ENCODE peak calls at places on chromosome 16, in four cellular contexts. One of them, this sample, is unnamed. For H3K4me1, the result is how much of the 10 kb centered on the place peaks cover.

GRCh38 chr16:75181630-75182029 is 25.3 kb downstream of the CTRB2 start:
- DNase-seq in cardiac muscle cell: no peak
- DNase-seq in gastrocnemius medialis: no peak
- DNase-seq in psoas muscle: no peak
- DNase-seq in this sample: no peak

GRCh38 chr16:88686439-88687253 is at the start of gene SNAI3:
- DNase-seq in cardiac muscle cell: peak
- DNase-seq in gastrocnemius medialis: peak
- DNase-seq in psoas muscle: peak
- DNase-seq in this sample: no peak

GRCh38 chr16:62010186-62010585 is 26.1 kb downstream of the CDH8 start:
- DNase-seq in cardiac muscle cell: no peak
- DNase-seq in gastrocnemius medialis: no peak
- DNase-seq in psoas muscle: no peak
- DNase-seq in this sample: no peak

GRCh38 chr16:54193656-54194007 is 93.0 kb downstream of the IRX3 start:
- DNase-seq in cardiac muscle cell: peak
- DNase-seq in gastrocnemius medialis: peak
- DNase-seq in psoas muscle: peak
- DNase-seq in this sample: no peak

GRCh38 chr16:77374384-77374783 is 60.5 kb downstream of the ADAMTS18 start:
- DNase-seq in cardiac muscle cell: no peak
- DNase-seq in gastrocnemius medialis: no peak
- DNase-seq in psoas muscle: no peak
- DNase-seq in this sample: no peak

GRCh38 chr16:80197790-80198201 is 343.0 kb upstream of the DYNLRB2 start:
- DNase-seq in cardiac muscle cell: no peak
- DNase-seq in gastrocnemius medialis: no peak
- DNase-seq in psoas muscle: no peak
- DNase-seq in this sample: no peak

GRCh38 chr16:28326881-28327610 is 34.7 kb downstream of the SBK1 start:
- DNase-seq in cardiac muscle cell: peak
- DNase-seq in gastrocnemius medialis: peak
- DNase-seq in psoas muscle: peak
- DNase-seq in this sample: no peak

GRCh38 chr16:84692451-84692850 is 7.3 kb upstream of the USP10 start:
- DNase-seq in cardiac muscle cell: no peak
- DNase-seq in gastrocnemius medialis: no peak
- DNase-seq in psoas muscle: no peak
- DNase-seq in this sample: no peak

GRCh38 chr16:81480856-81481821 is 36.5 kb downstream of the CMIP start:
- DNase-seq in cardiac muscle cell: no peak
- DNase-seq in gastrocnemius medialis: peak
- DNase-seq in psoas muscle: peak
- DNase-seq in this sample: no peak

GRCh38 chr16:24297375-24297774 is 41.2 kb downstream of the CACNG3 start:
- DNase-seq in cardiac muscle cell: no peak
- DNase-seq in gastrocnemius medialis: no peak
- DNase-seq in psoas muscle: no peak
- DNase-seq in this sample: no peak

GRCh38 chr16:5002699-5003143 is 31.0 kb downstream of the NAGPA start:
- DNase-seq in cardiac muscle cell: peak
- DNase-seq in gastrocnemius medialis: no peak
- DNase-seq in psoas muscle: no peak
- DNase-seq in this sample: no peak

GRCh38 chr16:17555176-17555575 is 84.4 kb upstream of the XYLT1 start:
- DNase-seq in cardiac muscle cell: no peak
- DNase-seq in gastrocnemius medialis: no peak
- DNase-seq in psoas muscle: no peak
- DNase-seq in this sample: no peak

GRCh38 chr16:13307255-13307654 is 405.9 kb downstream of the SHISA9 start:
- DNase-seq in cardiac muscle cell: no peak
- DNase-seq in gastrocnemius medialis: no peak
- DNase-seq in psoas muscle: no peak
- DNase-seq in this sample: no peak

GRCh38 chr16:77816293-77816692 is 27.9 kb downstream of the VAT1L start:
- DNase-seq in cardiac muscle cell: no peak
- DNase-seq in gastrocnemius medialis: no peak
- DNase-seq in psoas muscle: no peak
- DNase-seq in this sample: no peak

GRCh38 chr16:27482397-27483082 is 67.2 kb downstream of the GTF3C1 start:
- DNase-seq in cardiac muscle cell: no peak
- DNase-seq in gastrocnemius medialis: peak
- DNase-seq in psoas muscle: peak
- DNase-seq in this sample: no peak

GRCh38 chr16:81450783-81451491 is 6.3 kb downstream of the CMIP start:
- DNase-seq in cardiac muscle cell: no peak
- DNase-seq in gastrocnemius medialis: no peak
- DNase-seq in psoas muscle: no peak
- DNase-seq in this sample: no peak

GRCh38 chr16:48300391-48300856 is 53.1 kb upstream of the ABCC11 start:
- DNase-seq in cardiac muscle cell: no peak
- DNase-seq in gastrocnemius medialis: no peak
- DNase-seq in psoas muscle: no peak
- DNase-seq in this sample: no peak

GRCh38 chr16:75341934-75342811 is 90.7 kb upstream of the BCAR1 start:
- DNase-seq in cardiac muscle cell: no peak
- DNase-seq in gastrocnemius medialis: no peak
- DNase-seq in psoas muscle: no peak
- DNase-seq in this sample: no peak

GRCh38 chr16:49811630-49812334 is 44.1 kb downstream of the ZNF423 start:
- DNase-seq in cardiac muscle cell: peak
- DNase-seq in gastrocnemius medialis: peak
- DNase-seq in psoas muscle: peak
- DNase-seq in this sample: no peak
- H3K4me1 ChIP-seq in cardiac muscle cell: under half
- H3K4me1 ChIP-seq in gastrocnemius medialis: half or more
- H3K4me1 ChIP-seq in psoas muscle: half or more
- H3K4me1 ChIP-seq in this sample: under half

DNA sequence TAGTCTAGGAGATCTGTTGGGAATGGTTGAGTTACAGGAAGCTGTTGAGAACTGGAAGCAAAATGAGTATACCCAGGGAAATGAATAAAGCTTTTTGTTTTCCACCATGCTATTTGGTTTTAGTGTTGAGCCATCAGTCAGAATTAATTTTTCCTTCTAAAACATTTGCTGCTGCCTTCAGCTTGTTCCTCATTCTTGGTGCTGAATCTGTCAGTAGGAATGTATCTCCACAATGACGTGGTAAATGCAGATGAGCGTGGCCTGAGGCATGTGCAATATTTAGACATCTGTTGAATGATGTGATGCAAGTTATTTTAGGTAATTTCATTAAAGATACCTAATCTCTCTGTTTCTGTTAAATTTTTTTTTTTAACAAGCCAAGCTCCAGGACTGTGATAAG is 10.9 kb downstream of the HAPSTR1 start:
- DNase-seq in cardiac muscle cell: no peak
- DNase-seq in gastrocnemius medialis: no peak
- DNase-seq in psoas muscle: no peak
- DNase-seq in this sample: no peak
- H3K4me1 ChIP-seq in cardiac muscle cell: under half
- H3K4me1 ChIP-seq in gastrocnemius medialis: half or more
- H3K4me1 ChIP-seq in psoas muscle: half or more
- H3K4me1 ChIP-seq in this sample: half or more

DNA sequence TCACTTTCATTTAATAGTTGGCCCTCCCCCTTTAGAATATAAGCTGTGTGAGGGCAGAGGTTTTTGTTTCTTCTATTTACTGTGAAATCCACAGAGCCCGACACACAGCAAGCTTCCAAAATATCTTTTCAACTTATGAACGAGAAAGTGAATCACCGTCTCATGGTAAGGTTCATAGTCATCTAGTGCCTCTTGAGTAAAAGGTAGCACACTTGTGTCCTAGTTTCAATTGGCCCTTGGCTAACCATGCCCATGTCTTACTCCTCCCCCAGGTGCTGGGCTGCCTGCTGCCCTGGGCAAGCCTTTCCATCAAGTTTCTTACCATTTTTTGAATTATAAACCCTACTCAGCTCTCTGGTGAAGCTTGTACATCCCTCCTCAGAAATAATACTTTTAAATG is 12.4 kb upstream of the GP2 start:
- DNase-seq in cardiac muscle cell: no peak
- DNase-seq in gastrocnemius medialis: no peak
- DNase-seq in psoas muscle: no peak
- DNase-seq in this sample: no peak
- H3K4me1 ChIP-seq in cardiac muscle cell: under half
- H3K4me1 ChIP-seq in gastrocnemius medialis: under half
- H3K4me1 ChIP-seq in psoas muscle: under half
- H3K4me1 ChIP-seq in this sample: under half

DNA sequence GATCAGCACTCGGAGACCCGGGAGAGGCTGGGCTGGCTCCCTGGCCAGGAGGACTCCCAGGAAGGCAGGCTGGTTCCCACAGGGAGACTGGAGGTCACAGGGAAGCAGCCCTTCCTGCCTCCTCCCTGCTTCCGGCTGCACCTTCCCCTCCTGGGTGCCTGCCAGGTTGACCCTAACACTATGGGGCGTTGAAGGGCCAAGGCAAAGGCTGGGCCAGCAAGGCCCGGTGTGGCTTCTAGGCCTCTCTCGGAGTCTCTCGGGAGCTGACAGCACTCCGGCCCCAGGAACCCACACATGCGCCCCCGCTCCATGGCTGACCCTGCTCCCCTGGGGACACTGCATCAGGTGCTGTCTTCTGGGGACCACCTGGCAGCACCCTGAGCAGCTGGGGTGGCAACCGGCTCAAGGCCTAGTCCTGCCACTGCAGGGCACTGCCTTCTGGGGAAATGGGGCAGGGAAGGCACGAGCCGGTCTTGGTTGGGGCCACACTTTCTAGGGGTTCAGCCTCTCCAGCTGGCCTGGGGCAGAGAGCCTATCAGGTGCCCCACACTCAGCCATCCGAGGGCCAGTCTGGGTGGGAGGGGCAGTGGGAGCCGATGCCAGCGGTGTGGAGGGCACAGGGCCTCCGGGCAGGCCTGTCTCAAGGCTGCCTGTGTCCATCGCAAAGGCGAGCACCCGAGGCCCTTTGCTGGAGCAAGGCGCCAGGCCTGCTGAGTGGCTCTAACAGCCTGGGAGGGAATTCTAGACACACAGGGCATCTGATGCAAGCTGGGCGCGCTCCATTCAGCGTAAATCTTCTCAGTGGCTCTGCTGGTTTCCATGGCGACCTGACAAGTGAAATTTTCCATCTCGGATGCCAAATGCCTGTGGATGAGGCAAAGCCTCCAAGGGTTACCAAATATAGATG is 5.6 kb upstream of the MTSS2 start:
- DNase-seq in cardiac muscle cell: peak
- DNase-seq in gastrocnemius medialis: peak
- DNase-seq in psoas muscle: peak
- DNase-seq in this sample: no peak
- H3K4me1 ChIP-seq in cardiac muscle cell: half or more
- H3K4me1 ChIP-seq in gastrocnemius medialis: half or more
- H3K4me1 ChIP-seq in psoas muscle: half or more
- H3K4me1 ChIP-seq in this sample: half or more

DNA sequence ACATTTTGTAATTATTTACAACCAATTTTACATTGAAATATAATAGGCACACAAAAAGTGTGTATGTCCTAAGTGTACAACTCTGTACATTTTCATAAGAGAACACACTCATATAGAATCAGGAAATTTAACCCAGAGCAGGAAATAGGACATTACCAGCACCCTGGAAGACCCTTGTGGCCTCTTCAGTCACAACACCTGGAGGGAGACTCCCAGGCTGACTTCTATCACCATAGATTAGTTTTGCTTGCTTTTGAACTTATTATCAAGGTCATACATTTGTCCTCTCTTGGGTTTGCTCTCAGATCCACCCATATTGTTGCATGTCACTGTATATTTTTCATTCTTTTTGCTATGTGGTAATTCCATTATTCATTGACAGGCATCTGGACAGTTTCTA is 5.8 kb downstream of the RIPOR1 start:
- DNase-seq in cardiac muscle cell: no peak
- DNase-seq in gastrocnemius medialis: no peak
- DNase-seq in psoas muscle: no peak
- DNase-seq in this sample: no peak
- H3K4me1 ChIP-seq in cardiac muscle cell: under half
- H3K4me1 ChIP-seq in gastrocnemius medialis: under half
- H3K4me1 ChIP-seq in psoas muscle: under half
- H3K4me1 ChIP-seq in this sample: half or more

DNA sequence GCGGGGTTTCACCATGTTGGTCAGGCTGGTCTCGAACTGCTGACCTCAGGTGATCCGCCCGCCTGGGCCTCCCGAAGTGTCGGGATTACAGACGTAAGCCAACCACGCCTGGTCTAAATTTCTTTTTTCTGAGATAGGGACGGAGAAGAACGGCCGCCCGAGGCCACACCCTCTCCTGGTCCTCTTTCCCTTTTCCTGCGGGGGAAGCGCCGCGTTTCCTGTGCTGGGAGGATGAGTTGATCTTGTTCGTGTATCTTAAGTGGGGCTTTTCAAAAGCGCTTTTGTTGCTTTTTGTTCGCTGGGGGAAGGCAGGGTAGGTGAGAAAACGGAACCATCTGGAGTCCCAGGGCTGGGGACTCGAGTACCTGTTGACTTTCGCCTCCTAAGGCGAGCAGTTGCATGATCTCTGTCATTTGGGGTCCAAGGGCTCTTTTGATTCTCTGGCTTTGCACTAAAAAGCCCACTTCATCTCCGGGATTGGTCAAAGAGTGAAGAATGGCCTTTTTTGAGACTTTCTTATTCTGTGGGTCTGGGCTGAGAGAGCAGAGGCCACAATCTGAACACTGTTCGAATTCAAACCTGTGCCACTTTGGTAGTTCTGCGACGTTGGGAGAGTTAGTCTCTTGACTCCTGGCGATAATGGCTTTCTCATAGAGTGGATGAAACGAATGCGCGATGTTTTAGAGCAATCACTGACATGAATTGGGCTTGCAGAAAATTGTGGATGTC is 1.3 kb downstream of the FUS start:
- DNase-seq in cardiac muscle cell: no peak
- DNase-seq in gastrocnemius medialis: no peak
- DNase-seq in psoas muscle: peak
- DNase-seq in this sample: no peak
- H3K4me1 ChIP-seq in cardiac muscle cell: under half
- H3K4me1 ChIP-seq in gastrocnemius medialis: under half
- H3K4me1 ChIP-seq in psoas muscle: under half
- H3K4me1 ChIP-seq in this sample: under half

GRCh38 chr16:9103546-9103945 is 12.1 kb downstream of the HAPSTR1 start:
- DNase-seq in cardiac muscle cell: no peak
- DNase-seq in gastrocnemius medialis: no peak
- DNase-seq in psoas muscle: no peak
- DNase-seq in this sample: no peak
- H3K4me1 ChIP-seq in cardiac muscle cell: under half
- H3K4me1 ChIP-seq in gastrocnemius medialis: half or more
- H3K4me1 ChIP-seq in psoas muscle: half or more
- H3K4me1 ChIP-seq in this sample: half or more

DNA sequence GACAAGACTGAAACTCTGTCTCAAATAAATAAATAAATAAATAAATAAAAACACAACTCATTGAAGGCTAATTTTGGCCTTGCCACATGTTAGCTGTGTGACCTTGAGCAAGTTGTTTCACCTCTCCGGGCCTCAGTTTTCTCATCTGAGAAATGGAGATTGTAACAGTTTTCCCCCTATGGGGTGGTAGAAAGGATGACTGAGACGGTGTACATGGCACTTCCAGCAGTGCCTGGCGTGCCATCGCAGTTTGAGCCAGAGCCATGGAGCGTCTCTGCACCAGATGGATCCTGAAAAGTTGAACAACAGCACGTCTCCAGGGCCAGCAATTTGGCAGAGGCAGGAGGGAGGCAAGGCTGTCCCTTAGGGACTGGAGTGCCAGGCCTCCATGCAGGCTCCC is 19.6 kb downstream of the SOCS1 start:
- DNase-seq in cardiac muscle cell: no peak
- DNase-seq in gastrocnemius medialis: no peak
- DNase-seq in psoas muscle: no peak
- DNase-seq in this sample: no peak
- H3K4me1 ChIP-seq in cardiac muscle cell: under half
- H3K4me1 ChIP-seq in gastrocnemius medialis: under half
- H3K4me1 ChIP-seq in psoas muscle: under half
- H3K4me1 ChIP-seq in this sample: under half